ENCODE peak calls at places on chromosomes 6 and 20, in four cellular contexts. L, S, C and M are unnamed samples.

GRCh38 chr20:385448-385847 is 4.9 kb downstream of the TRIB3 start:
- DNase-seq in L (no peak), S (no peak), C (no peak), M (no peak)

GRCh38 chr20:46087161-46087560 is 2.6 kb downstream of the NCOA5 start:
- DNase-seq in L (peak; percentile 21), S (no peak), C (no peak), M (no peak)

GRCh38 chr20:51631011-51631950 is 88.8 kb upstream of the NFATC2 start:
- DNase-seq in L (peak; percentile 28), S (no peak), C (peak; percentile 31), M (no peak)

GRCh38 chr6:10487668-10488327 is 33.4 kb upstream of the GCNT2 start:
- DNase-seq in L (no peak), S (peak; percentile 55), C (no peak), M (no peak)

GRCh38 chr6:139784222-139784769 is 409.8 kb upstream of the CITED2 start:
- DNase-seq in L (no peak), S (no peak), C (no peak), M (no peak)

GRCh38 chr6:5950448-5950847 is 56.3 kb downstream of the NRN1 start:
- DNase-seq in L (no peak), S (peak; percentile 66), C (peak; percentile 56), M (peak; percentile 59)

GRCh38 chr6:92706976-92707375 is 712.4 kb downstream of the EPHA7 start:
- DNase-seq in L (no peak), S (no peak), C (no peak), M (no peak)

GRCh38 chr6:106122941-106123337 is 36.8 kb downstream of the PRDM1 start:
- DNase-seq in L (no peak), S (no peak), C (no peak), M (no peak)

GRCh38 chr6:2818593-2818992 is 23.1 kb downstream of the SERPINB1 start:
- DNase-seq in L (no peak), S (no peak), C (no peak), M (no peak)

GRCh38 chr6:87847830-87848210 is 145.8 kb upstream of the AKIRIN2 start:
- DNase-seq in L (no peak), S (no peak), C (no peak), M (no peak)

GRCh38 chr20:44603327-44603726 is 20.9 kb downstream of the PKIG start:
- DNase-seq in L (peak; percentile 27), S (peak; percentile 25), C (no peak), M (no peak)

GRCh38 chr6:144806222-144806621 is 521.1 kb downstream of the UTRN start:
- DNase-seq in L (no peak), S (no peak), C (no peak), M (no peak)

GRCh38 chr20:46784450-46785127 is 75.1 kb downstream of the SLC2A10 start:
- DNase-seq in L (peak; percentile 29), S (no peak), C (no peak), M (no peak)

GRCh38 chr6:32621372-32621771 is 15.8 kb upstream of the HLA-DQA1 start:
- DNase-seq in L (no peak), S (no peak), C (no peak), M (no peak)

GRCh38 chr20:58896820-58897219 is 44.3 kb downstream of the GNAS start:
- DNase-seq in L (no peak), S (no peak), C (no peak), M (no peak)

GRCh38 chr6:47438481-47439347 is 38.9 kb upstream of the CD2AP start:
- DNase-seq in L (no peak), S (no peak), C (no peak), M (no peak)

GRCh38 chr6:138988469-138988834 is 399 bp upstream of the REPS1 start:
- DNase-seq in L (peak; percentile 45), S (no peak), C (no peak), M (peak; percentile 57)

GRCh38 chr20:35269055-35269781 is 8.7 kb downstream of the MMP24OS start:
- DNase-seq in L (peak; percentile 77), S (peak; percentile 91), C (peak; percentile 81), M (peak; percentile 81)

GRCh38 chr20:4303136-4303535 is 287.8 kb upstream of the RNF24 start:
- DNase-seq in L (no peak), S (no peak), C (no peak), M (no peak)

GRCh38 chr6:40543133-40543532 is 44.0 kb downstream of the LRFN2 start:
- DNase-seq in L (no peak), S (no peak), C (no peak), M (no peak)

DNA sequence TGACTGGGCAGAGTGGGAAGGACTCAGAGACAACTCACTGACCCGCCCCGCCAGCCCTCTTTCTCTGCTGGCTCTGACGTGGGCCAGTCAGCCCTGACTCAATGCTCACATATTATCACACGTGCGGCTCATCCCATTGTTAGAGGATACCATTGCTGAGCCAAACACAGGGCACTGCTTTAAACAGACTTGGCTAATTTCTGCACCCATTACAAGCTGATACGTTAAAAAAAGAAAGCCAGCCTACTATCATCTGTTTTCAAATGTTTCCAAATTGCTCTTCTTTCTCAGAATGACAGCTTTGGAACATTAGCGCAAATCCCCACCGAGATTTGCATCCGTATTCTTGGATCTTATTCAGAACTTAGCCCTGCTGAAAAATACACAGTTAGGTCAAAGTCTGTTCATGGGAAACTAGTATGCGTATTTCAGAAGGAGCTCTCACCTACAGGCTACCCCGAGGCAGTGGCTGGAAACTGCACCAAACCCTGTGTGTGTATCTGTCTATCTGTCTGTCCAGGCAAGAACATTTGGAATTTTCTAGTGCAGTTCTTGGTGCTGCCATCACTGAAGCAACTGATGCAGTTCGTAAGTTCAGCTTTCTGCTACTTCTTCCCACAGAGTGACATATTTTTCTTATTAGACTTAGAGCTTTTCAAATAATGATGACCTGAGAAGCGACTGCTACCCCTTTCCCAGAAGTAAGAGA is 32.8 kb downstream of the RAMACL start:
- DNase-seq in L (no peak), S (no peak), C (no peak), M (no peak)
- TF ChIP-seq ELF4 in L (no peak), S (no peak), C (no peak), M (no peak)

DNA sequence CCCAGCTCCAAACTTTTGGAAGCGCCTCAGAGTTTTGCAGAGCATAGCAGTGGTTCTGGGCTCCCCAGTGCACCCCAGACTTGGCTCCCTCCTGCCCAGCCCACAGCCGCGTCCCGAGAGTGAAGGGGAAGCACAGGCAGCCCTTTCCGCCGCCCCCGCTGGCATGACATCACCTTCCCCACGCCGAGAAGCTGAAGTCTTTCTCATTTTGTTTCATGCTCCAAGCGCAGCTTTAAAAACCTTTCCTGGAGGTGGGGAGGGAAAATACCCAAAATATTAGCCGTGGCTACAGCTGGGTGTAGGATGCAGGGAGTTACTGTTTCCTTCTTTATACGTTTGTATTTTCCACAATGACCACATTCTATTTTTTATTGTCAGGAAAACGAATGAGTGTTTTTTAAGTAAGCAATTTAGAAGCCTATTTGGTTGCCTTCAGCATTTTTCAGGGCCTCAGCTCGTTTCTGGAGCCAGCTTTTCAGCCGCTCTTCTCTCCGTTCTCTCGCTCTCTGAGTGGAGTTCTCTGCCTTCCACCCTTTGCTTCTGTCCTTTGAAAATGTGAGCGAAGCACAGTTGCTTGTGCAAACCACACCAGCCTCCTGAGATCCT is 72.8 kb downstream of the SNX5 start:
- DNase-seq in L (no peak), S (no peak), C (peak; percentile 18), M (no peak)
- TF ChIP-seq ELF4 in L (no peak), S (no peak), C (no peak), M (no peak)

GRCh38 chr6:25537349-25538018 is 114.5 kb upstream of the SCGN start:
- DNase-seq in L (no peak), S (no peak), C (no peak), M (no peak)
- TF ChIP-seq ELF4 in L (no peak), S (no peak), C (no peak), M (no peak)

DNA sequence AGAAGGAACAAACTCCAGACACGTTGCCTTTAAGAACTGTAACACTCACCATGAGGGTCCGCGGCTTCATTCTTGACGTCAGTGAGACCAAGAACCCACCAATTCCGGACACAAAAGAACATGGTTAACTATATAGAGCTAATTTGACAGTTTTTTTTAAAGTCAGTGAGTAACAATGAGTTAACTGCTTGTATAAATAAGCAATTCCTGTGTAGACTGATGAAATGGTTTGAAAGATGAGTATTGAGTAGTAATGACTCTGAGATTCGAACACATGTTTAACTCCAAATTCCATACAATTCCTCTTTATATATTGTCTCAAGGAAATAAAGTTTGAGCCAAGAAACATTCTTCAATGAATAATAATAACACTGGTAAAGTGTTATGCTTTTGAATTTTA is 478.0 kb downstream of the MMUT start:
- DNase-seq in L (no peak), S (no peak), C (no peak), M (no peak)
- TF ChIP-seq ELF4 in L (no peak), S (no peak), C (no peak), M (no peak)

GRCh38 chr6:78594667-78595051 is 272.7 kb upstream of the IRAK1BP1 start:
- DNase-seq in L (no peak), S (no peak), C (no peak), M (no peak)

GRCh38 chr6:78593898-78594666 is 273.3 kb upstream of the IRAK1BP1 start:
- DNase-seq in L (no peak), S (no peak), C (no peak), M (no peak)

GRCh38 chr6:78597966-78598365 is 269.4 kb upstream of the IRAK1BP1 start:
- DNase-seq in L (no peak), S (no peak), C (no peak), M (no peak)

GRCh38 chr6:78599526-78599925 is 267.8 kb upstream of the IRAK1BP1 start:
- DNase-seq in L (no peak), S (no peak), C (no peak), M (no peak)

GRCh38 chr6:78598966-78599365 is 268.4 kb upstream of the IRAK1BP1 start:
- DNase-seq in L (no peak), S (no peak), C (no peak), M (no peak)
- TF ChIP-seq ELF4 in L (no peak), S (no peak), C (no peak), M (no peak)

GRCh38 chr6:155541976-155542375 is 86.3 kb upstream of the NOX3 start:
- DNase-seq in L (no peak), S (no peak), C (no peak), M (no peak)
- TF ChIP-seq ELF4 in L (no peak), S (no peak), C (no peak), M (no peak)

GRCh38 chr6:37324131-37325033 is 29.4 kb upstream of the RNF8 start:
- DNase-seq in L (no peak), S (no peak), C (no peak), M (no peak)
- TF ChIP-seq ELF4 in L (no peak), S (no peak), C (no peak), M (no peak)

GRCh38 chr20:20685635-20686034 is 26.8 kb downstream of the RALGAPA2 start:
- DNase-seq in L (no peak), S (no peak), C (no peak), M (no peak)
- TF ChIP-seq ELF4 in L (no peak), S (no peak), C (no peak), M (no peak)